ENCODE peak calls at places on chromosomes 5 and 9, in six cellular contexts. One of them, this sample, is unnamed.

GRCh38 chr5:38758774-38759423 is 86.9 kb upstream of the OSMR start:
- ATAC-seq in upper lobe of left lung: no peak
- ATAC-seq in A549: no peak
- ATAC-seq in HepG2: no peak
- ATAC-seq in GM12878: no peak
- ATAC-seq in K562: no peak
- ATAC-seq in this sample: no peak

GRCh38 chr9:7509586-7509985 is 290.0 kb downstream of the DMAC1 start:
- ATAC-seq in upper lobe of left lung: no peak
- ATAC-seq in A549: no peak
- ATAC-seq in HepG2: no peak
- ATAC-seq in GM12878: no peak
- ATAC-seq in K562: no peak
- ATAC-seq in this sample: no peak

GRCh38 chr9:73151653-73152382 is at the start of gene ANXA1:
- ATAC-seq in upper lobe of left lung: peak; percentile 91
- ATAC-seq in A549: peak; percentile 72
- ATAC-seq in HepG2: no peak
- ATAC-seq in GM12878: no peak
- ATAC-seq in K562: peak; percentile 68
- ATAC-seq in this sample: peak; percentile 87

GRCh38 chr5:83374547-83374946 is 97.0 kb upstream of the VCAN start:
- ATAC-seq in upper lobe of left lung: no peak
- ATAC-seq in A549: no peak
- ATAC-seq in HepG2: no peak
- ATAC-seq in GM12878: no peak
- ATAC-seq in K562: no peak
- ATAC-seq in this sample: peak; percentile 62

GRCh38 chr5:42552597-42552996 is 129.4 kb downstream of the GHR start:
- ATAC-seq in upper lobe of left lung: no peak
- ATAC-seq in A549: no peak
- ATAC-seq in HepG2: no peak
- ATAC-seq in GM12878: no peak
- ATAC-seq in K562: no peak
- ATAC-seq in this sample: no peak

GRCh38 chr5:3139596-3139995 is 388.1 kb upstream of the IRX2 start:
- ATAC-seq in upper lobe of left lung: no peak
- ATAC-seq in A549: no peak
- ATAC-seq in HepG2: no peak
- ATAC-seq in GM12878: no peak
- ATAC-seq in K562: peak; percentile 40
- ATAC-seq in this sample: no peak

GRCh38 chr9:127968046-127968445 is 12.7 kb downstream of the EEIG1 start:
- ATAC-seq in upper lobe of left lung: no peak
- ATAC-seq in A549: peak; percentile 54
- ATAC-seq in HepG2: no peak
- ATAC-seq in GM12878: no peak
- ATAC-seq in K562: no peak
- ATAC-seq in this sample: no peak

GRCh38 chr5:169080352-169080938 is 220.5 kb downstream of the SLIT3 start:
- ATAC-seq in upper lobe of left lung: no peak
- ATAC-seq in A549: peak; percentile 38
- ATAC-seq in HepG2: no peak
- ATAC-seq in GM12878: no peak
- ATAC-seq in K562: no peak
- ATAC-seq in this sample: no peak

GRCh38 chr5:139676951-139677367 is 28.8 kb downstream of the CXXC5 start:
- ATAC-seq in upper lobe of left lung: no peak
- ATAC-seq in A549: no peak
- ATAC-seq in HepG2: no peak
- ATAC-seq in GM12878: no peak
- ATAC-seq in K562: no peak
- ATAC-seq in this sample: peak; percentile 65

GRCh38 chr9:91256235-91256634 is 105.5 kb downstream of the AUH start:
- ATAC-seq in upper lobe of left lung: no peak
- ATAC-seq in A549: no peak
- ATAC-seq in HepG2: no peak
- ATAC-seq in GM12878: no peak
- ATAC-seq in K562: no peak
- ATAC-seq in this sample: no peak

GRCh38 chr9:36985769-36986547 is 48.1 kb downstream of the PAX5 start:
- ATAC-seq in upper lobe of left lung: no peak
- ATAC-seq in A549: no peak
- ATAC-seq in HepG2: no peak
- ATAC-seq in GM12878: no peak
- ATAC-seq in K562: no peak
- ATAC-seq in this sample: no peak

GRCh38 chr5:157076558-157076957 is 17.6 kb upstream of the HAVCR1 start:
- ATAC-seq in upper lobe of left lung: no peak
- ATAC-seq in A549: peak; percentile 74
- ATAC-seq in HepG2: no peak
- ATAC-seq in GM12878: peak; percentile 69
- ATAC-seq in K562: no peak
- ATAC-seq in this sample: no peak

GRCh38 chr5:160774006-160774405 is 78.0 kb downstream of the ATP10B start:
- ATAC-seq in upper lobe of left lung: no peak
- ATAC-seq in A549: no peak
- ATAC-seq in HepG2: no peak
- ATAC-seq in GM12878: no peak
- ATAC-seq in K562: no peak
- ATAC-seq in this sample: no peak

GRCh38 chr9:127158995-127159801 is 36.8 kb upstream of the ANGPTL2 start:
- ATAC-seq in upper lobe of left lung: no peak
- ATAC-seq in A549: peak; percentile 87
- ATAC-seq in HepG2: peak; percentile 95
- ATAC-seq in GM12878: peak; percentile 30
- ATAC-seq in K562: peak; percentile 82
- ATAC-seq in this sample: peak; percentile 60

GRCh38 chr9:68530618-68531017 is 10.1 kb downstream of the TMEM252 start:
- ATAC-seq in upper lobe of left lung: peak; percentile 83
- ATAC-seq in A549: no peak
- ATAC-seq in HepG2: peak; percentile 100
- ATAC-seq in GM12878: no peak
- ATAC-seq in K562: peak; percentile 53
- ATAC-seq in this sample: peak; percentile 91

GRCh38 chr9:1951446-1951845 is 63.7 kb upstream of the SMARCA2 start:
- ATAC-seq in upper lobe of left lung: no peak
- ATAC-seq in A549: no peak
- ATAC-seq in HepG2: no peak
- ATAC-seq in GM12878: no peak
- ATAC-seq in K562: no peak
- ATAC-seq in this sample: no peak

GRCh38 chr5:119357815-119358559 is 2.2 kb downstream of the TNFAIP8 start:
- ATAC-seq in upper lobe of left lung: no peak
- ATAC-seq in A549: no peak
- ATAC-seq in HepG2: no peak
- ATAC-seq in GM12878: no peak
- ATAC-seq in K562: no peak
- ATAC-seq in this sample: no peak

GRCh38 chr5:132327278-132327959 is 33.2 kb downstream of the SLC22A4 start:
- ATAC-seq in upper lobe of left lung: no peak
- ATAC-seq in A549: no peak
- ATAC-seq in HepG2: no peak
- ATAC-seq in GM12878: no peak
- ATAC-seq in K562: no peak
- ATAC-seq in this sample: no peak

GRCh38 chr5:120873083-120873482 is 409.0 kb downstream of the PRR16 start:
- ATAC-seq in upper lobe of left lung: no peak
- ATAC-seq in A549: no peak
- ATAC-seq in HepG2: no peak
- ATAC-seq in GM12878: no peak
- ATAC-seq in K562: no peak
- ATAC-seq in this sample: no peak

GRCh38 chr9:88746029-88746743 is 211.2 kb downstream of the NXNL2 start:
- ATAC-seq in upper lobe of left lung: peak; percentile 48
- ATAC-seq in A549: peak; percentile 58
- ATAC-seq in HepG2: no peak
- ATAC-seq in GM12878: no peak
- ATAC-seq in K562: no peak
- ATAC-seq in this sample: peak; percentile 78

GRCh38 chr9:35341021-35341420 is 148.9 kb upstream of the RUSC2 start:
- ATAC-seq in upper lobe of left lung: no peak
- ATAC-seq in A549: no peak
- ATAC-seq in HepG2: no peak
- ATAC-seq in GM12878: no peak
- ATAC-seq in K562: no peak
- ATAC-seq in this sample: no peak

GRCh38 chr5:37858250-37858649 is 18.4 kb upstream of the GDNF start:
- ATAC-seq in upper lobe of left lung: no peak
- ATAC-seq in A549: no peak
- ATAC-seq in HepG2: no peak
- ATAC-seq in GM12878: peak; percentile 32
- ATAC-seq in K562: no peak
- ATAC-seq in this sample: no peak

GRCh38 chr5:36444582-36444999 is 142.9 kb upstream of the RANBP3L start:
- ATAC-seq in upper lobe of left lung: no peak
- ATAC-seq in A549: no peak
- ATAC-seq in HepG2: no peak
- ATAC-seq in GM12878: no peak
- ATAC-seq in K562: no peak
- ATAC-seq in this sample: peak; percentile 56

DNA sequence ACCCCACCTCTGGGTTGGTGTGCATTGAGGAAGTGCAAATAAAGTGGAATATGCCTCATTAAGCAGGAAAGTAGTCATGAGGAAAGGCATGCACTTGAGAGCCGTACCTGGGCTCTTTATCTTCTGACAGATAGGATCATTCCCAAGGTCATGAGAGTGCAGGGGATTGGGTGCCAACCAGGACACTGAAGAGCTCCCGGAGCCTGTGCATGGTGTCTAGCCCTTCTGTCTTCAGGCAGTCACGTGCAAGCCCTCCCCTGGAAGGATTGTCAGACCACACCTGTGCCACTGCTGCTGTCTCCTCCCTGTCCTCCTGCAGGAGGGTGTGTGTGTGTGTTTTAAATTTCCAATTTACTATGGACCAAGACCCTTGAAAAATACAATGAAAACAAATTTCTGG is 69.6 kb downstream of the PDE8B start:
- ATAC-seq in upper lobe of left lung: no peak
- ATAC-seq in A549: no peak
- ATAC-seq in HepG2: no peak
- ATAC-seq in GM12878: no peak
- ATAC-seq in K562: no peak
- ATAC-seq in this sample: no peak
- H3K4me3 ChIP-seq in upper lobe of left lung: no peak overlapping the region
- H3K4me3 ChIP-seq in A549: no peak overlapping the region
- H3K4me3 ChIP-seq in HepG2: no peak overlapping the region
- H3K4me3 ChIP-seq in GM12878: no peak overlapping the region
- H3K4me3 ChIP-seq in K562: no peak overlapping the region
- H3K4me3 ChIP-seq in this sample: no peak overlapping the region

DNA sequence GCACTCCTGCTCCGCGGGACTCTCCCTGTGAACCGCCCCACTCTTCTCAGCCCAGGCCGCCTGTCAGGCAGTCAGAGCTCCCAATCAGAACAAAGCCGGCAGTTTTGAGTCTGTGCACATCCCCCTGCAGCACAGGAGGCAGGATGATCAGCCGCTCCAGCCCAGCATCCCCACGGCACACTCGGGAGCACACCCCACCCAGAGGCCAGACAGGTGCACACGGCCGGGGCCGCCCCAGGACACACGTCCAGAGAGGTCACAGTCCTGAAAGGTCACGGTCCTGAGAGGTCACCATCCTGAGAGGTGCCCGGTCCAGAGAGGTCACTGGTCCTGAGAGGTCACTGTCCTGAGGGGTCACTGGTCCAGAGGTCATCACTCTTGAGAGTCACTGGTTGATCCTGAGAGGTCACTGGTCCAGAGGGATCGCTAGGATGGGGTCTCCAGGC is 8.4 kb downstream of the TPPP start:
- ATAC-seq in upper lobe of left lung: no peak
- ATAC-seq in A549: no peak
- ATAC-seq in HepG2: no peak
- ATAC-seq in GM12878: no peak
- ATAC-seq in K562: no peak
- ATAC-seq in this sample: no peak
- TF ChIP-seq EP300 in upper lobe of left lung: no peak
- TF ChIP-seq EP300 in A549: no peak
- TF ChIP-seq EP300 in HepG2: no peak
- TF ChIP-seq EP300 in GM12878: no peak
- TF ChIP-seq EP300 in K562: no peak
- TF ChIP-seq EP300 in this sample: no peak

DNA sequence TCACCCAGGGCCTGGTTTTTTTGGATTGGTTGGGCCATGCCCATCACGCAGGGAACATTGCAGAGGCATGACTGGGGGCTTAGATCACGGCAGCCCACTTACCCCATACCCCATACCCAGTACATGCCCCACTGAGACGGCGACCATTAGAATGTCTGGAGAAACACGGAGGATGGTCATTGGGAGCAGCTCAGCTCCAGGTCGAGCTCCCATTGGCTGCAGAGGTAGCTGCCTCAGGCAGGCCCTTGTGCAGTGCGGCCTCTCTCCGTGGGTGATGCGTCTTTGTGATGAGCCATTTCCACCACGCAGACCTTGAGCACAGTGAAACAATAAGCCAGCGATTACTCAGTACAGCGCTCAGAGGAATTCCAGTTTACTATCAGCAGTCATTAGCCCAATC is 204.0 kb downstream of the GADD45G start:
- ATAC-seq in upper lobe of left lung: no peak
- ATAC-seq in A549: no peak
- ATAC-seq in HepG2: no peak
- ATAC-seq in GM12878: no peak
- ATAC-seq in K562: no peak
- ATAC-seq in this sample: no peak
- H3K4me3 ChIP-seq in upper lobe of left lung: no peak overlapping the region
- H3K4me3 ChIP-seq in A549: no peak overlapping the region
- H3K4me3 ChIP-seq in HepG2: no peak overlapping the region
- H3K4me3 ChIP-seq in GM12878: no peak overlapping the region
- H3K4me3 ChIP-seq in K562: no peak overlapping the region
- H3K4me3 ChIP-seq in this sample: no peak overlapping the region

DNA sequence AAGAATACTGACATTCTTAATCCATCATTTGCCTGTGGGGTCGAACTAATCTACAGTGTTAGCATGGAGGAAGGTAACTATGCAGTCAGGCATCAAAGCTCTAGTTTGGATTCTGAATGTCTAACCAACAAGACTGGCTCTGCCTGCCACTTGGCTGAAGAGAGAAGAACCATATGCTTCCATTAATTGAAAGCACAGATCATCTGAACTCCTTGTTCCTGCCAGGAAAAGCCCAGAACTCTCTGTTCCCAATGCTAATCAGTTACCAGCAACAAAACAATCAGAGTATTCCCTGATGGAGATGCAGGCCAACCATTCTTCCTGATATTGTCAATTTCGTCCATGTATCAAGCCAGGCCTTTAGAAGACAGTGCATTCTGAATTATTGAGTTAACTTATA is 244.4 kb downstream of the SPOCK1 start:
- ATAC-seq in upper lobe of left lung: no peak
- ATAC-seq in A549: no peak
- ATAC-seq in HepG2: no peak
- ATAC-seq in GM12878: no peak
- ATAC-seq in K562: no peak
- ATAC-seq in this sample: peak; percentile 76
- TF ChIP-seq EP300 in upper lobe of left lung: no peak
- TF ChIP-seq EP300 in A549: no peak
- TF ChIP-seq EP300 in HepG2: no peak
- TF ChIP-seq EP300 in GM12878: no peak
- TF ChIP-seq EP300 in K562: no peak
- TF ChIP-seq EP300 in this sample: peak; percentile 50

GRCh38 chr9:96187108-96187695 is 114.8 kb downstream of the HSD17B3 start:
- ATAC-seq in upper lobe of left lung: no peak
- ATAC-seq in A549: no peak
- ATAC-seq in HepG2: no peak
- ATAC-seq in GM12878: no peak
- ATAC-seq in K562: no peak
- ATAC-seq in this sample: no peak
- H3K4me3 ChIP-seq in upper lobe of left lung: no peak overlapping the region
- H3K4me3 ChIP-seq in A549: no peak overlapping the region
- H3K4me3 ChIP-seq in HepG2: no peak overlapping the region
- H3K4me3 ChIP-seq in GM12878: no peak overlapping the region
- H3K4me3 ChIP-seq in K562: no peak overlapping the region
- H3K4me3 ChIP-seq in this sample: no peak overlapping the region

GRCh38 chr9:94507531-94508258 is 47.2 kb upstream of the PCAT7 start:
- ATAC-seq in upper lobe of left lung: no peak
- ATAC-seq in A549: no peak
- ATAC-seq in HepG2: peak; percentile 94
- ATAC-seq in GM12878: no peak
- ATAC-seq in K562: no peak
- ATAC-seq in this sample: no peak
- TF ChIP-seq EP300 in upper lobe of left lung: no peak
- TF ChIP-seq EP300 in A549: no peak
- TF ChIP-seq EP300 in HepG2: no peak
- TF ChIP-seq EP300 in GM12878: no peak
- TF ChIP-seq EP300 in K562: no peak
- TF ChIP-seq EP300 in this sample: no peak